ENCODE peak calls at places on chromosomes 13 and 19, in eight cellular contexts. R is IMR-90, M is A549, O is HCT116, C is HepG2, S is GM12878, E is K562, L is H1. I is an unnamed sample.

GRCh38 chr19:4284176-4284958 is 5.3 kb downstream of the SHD start:
- DNase-seq in M (peak; percentile 84), E (peak; percentile 99), C (peak; percentile 81), O (peak; percentile 77), S (no peak), R (no peak), L (peak; percentile 89), I (no peak)

GRCh38 chr19:55486971-55487883 is 1.0 kb upstream of the SSC5D start:
- DNase-seq in O (no peak), S (no peak), C (peak; percentile 23), R (peak; percentile 97), E (peak; percentile 28), L (peak; percentile 59), M (peak; percentile 77), I (peak; percentile 83)

GRCh38 chr13:112851107-112852046 is 117.6 kb upstream of the MCF2L start:
- DNase-seq in C (no peak), M (no peak), L (no peak), R (no peak), S (no peak), O (no peak), E (no peak), I (no peak)

GRCh38 chr13:72458701-72459100 is 268.7 kb downstream of the MZT1 start:
- DNase-seq in E (no peak), C (no peak), M (no peak), R (no peak), S (no peak), O (no peak), L (no peak), I (no peak)

GRCh38 chr13:37616131-37616530 is 17.6 kb upstream of the POSTN start:
- DNase-seq in M (no peak), R (peak; percentile 28), C (no peak), O (no peak), L (no peak), S (no peak), E (no peak), I (no peak)

GRCh38 chr13:98890186-98890585 is 87.7 kb downstream of the DOCK9 start:
- DNase-seq in S (no peak), R (peak; percentile 74), M (no peak), L (no peak), C (no peak), E (no peak), O (no peak), I (peak; percentile 47)

GRCh38 chr13:24279706-24280105 is 29.7 kb upstream of the C1QTNF9 start:
- DNase-seq in C (no peak), O (no peak), E (no peak), R (no peak), M (no peak), S (no peak), L (no peak), I (no peak)

GRCh38 chr13:39820606-39821005 is 165.1 kb downstream of the COG6 start:
- DNase-seq in M (no peak), E (no peak), R (no peak), O (no peak), S (no peak), C (no peak), L (no peak), I (no peak)

GRCh38 chr13:79626924-79627323 is 146.0 kb downstream of the NDFIP2 start:
- DNase-seq in S (no peak), E (no peak), M (no peak), R (no peak), L (no peak), C (no peak), O (no peak), I (no peak)

GRCh38 chr13:110715395-110716234 is 2.1 kb downstream of the ING1 start:
- DNase-seq in S (peak; percentile 99), O (peak; percentile 99), L (peak; percentile 93), C (peak; percentile 99), R (peak; percentile 100), M (peak; percentile 98), E (peak; percentile 88), I (peak; percentile 100)
- TF ChIP-seq POLR2A in S (no peak), O (no peak), L (no peak), C (no peak), R (no peak), M (peak; percentile 74), E (no peak), I (no peak)

DNA sequence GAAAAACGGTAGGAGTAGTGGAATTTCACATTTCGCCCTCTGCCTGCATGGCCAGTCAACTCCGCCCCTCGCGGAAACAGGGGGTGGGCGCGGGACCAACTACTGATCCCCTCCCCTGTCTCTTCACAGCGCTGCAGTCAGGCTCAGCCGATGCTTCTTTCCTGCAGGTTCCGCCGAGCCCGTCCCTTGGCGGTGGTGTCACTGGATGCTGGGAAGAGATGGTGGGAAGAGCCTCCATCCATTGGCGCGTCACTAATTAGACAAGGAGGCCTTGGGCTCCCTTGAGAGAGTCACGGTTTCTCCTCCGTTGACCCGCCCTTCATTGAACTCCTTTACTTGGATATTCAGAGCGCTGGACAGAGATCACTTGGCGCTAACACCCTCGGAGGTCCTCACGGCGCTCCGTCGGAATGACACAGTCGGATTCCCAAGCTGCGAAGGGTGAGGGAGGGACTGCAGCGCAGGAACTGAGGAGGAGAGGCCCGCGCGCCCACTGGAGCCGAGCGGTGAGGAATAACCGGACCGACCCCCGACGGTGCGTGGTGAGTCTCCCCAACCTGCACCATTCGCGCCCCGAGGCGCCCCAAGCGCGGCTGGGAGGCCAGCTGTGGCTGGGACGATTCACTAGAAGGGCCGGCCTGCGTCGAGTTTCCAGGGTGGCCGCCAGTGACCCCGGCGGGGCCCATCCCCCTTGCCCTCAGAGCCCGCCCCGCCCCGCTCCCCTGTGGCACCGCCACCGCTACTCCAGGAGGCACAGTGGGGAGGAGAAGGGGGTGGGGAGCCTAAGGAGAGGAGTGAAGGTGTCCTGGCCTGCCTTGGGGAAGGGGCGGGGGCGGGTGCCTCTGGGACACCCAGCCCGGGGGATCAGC is 11.2 kb upstream of the CEACAM21 start:
- DNase-seq in O (no peak), M (no peak), R (no peak), L (peak; percentile 56), E (no peak), C (no peak), S (no peak), I (peak; percentile 31)
- H3K4me2 ChIP-seq in O (no peak overlapping the region), M (peak overlapping the region; percentile 64), R (no peak overlapping the region), L (peak overlapping the region; percentile 68), E (no peak overlapping the region), C (peak overlapping the region; percentile 32), S (peak overlapping the region; percentile 7), I (no peak overlapping the region)

GRCh38 chr19:662207-662961 is 630 bp downstream of the RNF126 start:
- DNase-seq in M (peak; percentile 46), R (peak; percentile 38), S (no peak), L (no peak), C (peak; percentile 52), O (no peak), E (peak; percentile 60), I (peak; percentile 36)
- TF ChIP-seq POLR2A in M (no peak), R (peak; percentile 12), S (peak; percentile 84), L (no peak), C (peak; percentile 47), O (no peak), E (peak; percentile 51), I (no peak)

DNA sequence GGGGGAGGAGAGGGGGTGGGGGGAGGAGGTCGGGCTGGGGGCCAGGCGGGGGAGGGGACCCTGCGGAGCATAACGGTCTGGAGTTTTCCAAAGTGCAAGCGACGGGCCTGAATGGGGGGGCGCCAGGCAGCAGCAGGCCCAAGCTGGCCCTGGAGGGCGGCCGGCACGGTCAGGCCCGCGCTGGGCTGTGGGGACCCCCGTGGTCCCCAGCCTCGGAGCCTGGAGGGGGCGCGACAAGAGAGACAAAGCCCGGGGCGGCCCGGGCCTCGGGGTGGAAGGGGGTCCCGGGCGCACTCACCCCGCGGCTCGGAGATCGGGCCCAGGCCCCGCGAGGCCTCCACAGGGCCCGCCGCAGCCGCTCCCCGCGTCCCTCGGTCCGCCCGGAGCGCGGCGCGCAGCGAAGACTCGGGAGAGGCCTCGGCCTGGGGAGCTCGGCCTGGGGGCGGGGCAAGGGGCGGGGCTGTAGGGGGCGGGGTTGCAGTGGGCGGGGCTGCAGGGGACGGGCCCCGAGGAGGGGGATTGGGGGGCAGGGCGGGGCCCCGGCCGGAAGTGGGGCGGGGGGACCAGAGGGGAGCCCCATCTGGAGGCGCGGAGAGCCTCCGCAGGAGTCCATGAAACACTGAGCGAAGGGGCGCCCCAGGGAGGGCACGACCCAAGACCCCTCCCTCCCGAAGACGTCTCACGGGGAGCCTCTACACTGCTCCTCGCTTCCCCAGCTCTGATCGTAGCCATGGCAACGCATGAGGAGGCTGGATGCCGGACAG is 47.6 kb downstream of the PTPRS start:
- DNase-seq in R (peak; percentile 65), E (peak; percentile 97), L (no peak), O (no peak), M (peak; percentile 58), C (no peak), S (no peak), I (peak; percentile 19)
- H3K4me2 ChIP-seq in R (peak overlapping the region; percentile 73), E (peak overlapping the region; percentile 66), L (peak overlapping the region; percentile 88), O (peak overlapping the region; percentile 93), M (peak overlapping the region; percentile 98), C (peak overlapping the region; percentile 97), S (peak overlapping the region; percentile 33), I (peak overlapping the region; percentile 31)

GRCh38 chr19:58097783-58098681 is at the start of gene ZSCAN18:
- DNase-seq in M (peak; percentile 82), O (no peak), S (peak; percentile 24), C (no peak), L (peak; percentile 100), R (peak; percentile 86), E (peak; percentile 89), I (peak; percentile 93)
- TF ChIP-seq POLR2A in M (no peak), O (no peak), S (no peak), C (no peak), L (peak; percentile 46), R (peak; percentile 74), E (no peak), I (no peak)

GRCh38 chr13:111480503-111480902 is 160.1 kb downstream of the TEX29 start:
- DNase-seq in S (no peak), L (no peak), E (no peak), C (no peak), R (no peak), M (no peak), O (no peak), I (no peak)
- H3K4me2 ChIP-seq in S (no peak overlapping the region), L (no peak overlapping the region), E (no peak overlapping the region), C (no peak overlapping the region), R (no peak overlapping the region), M (no peak overlapping the region), O (no peak overlapping the region), I (no peak overlapping the region)

GRCh38 chr19:14496029-14496848 is at the start of gene GIPC1:
- DNase-seq in C (peak; percentile 96), M (peak; percentile 98), L (peak; percentile 95), R (peak; percentile 99), O (peak; percentile 97), E (peak; percentile 100), S (peak; percentile 32), I (peak; percentile 99)
- TF ChIP-seq POLR2A in C (no peak), M (no peak), L (no peak), R (peak; percentile 31), O (no peak), E (no peak), S (peak; percentile 30), I (no peak)

GRCh38 chr19:18389095-18389735 is 3.3 kb downstream of the GDF15 start:
- DNase-seq in C (no peak), R (no peak), O (no peak), S (no peak), L (no peak), E (no peak), M (no peak), I (no peak)
- H3K4me2 ChIP-seq in C (peak overlapping the region; percentile 1), R (no peak overlapping the region), O (peak overlapping the region; percentile 96), S (no peak overlapping the region), L (no peak overlapping the region), E (peak overlapping the region; percentile 94), M (peak overlapping the region; percentile 92), I (no peak overlapping the region)